ENCODE peak calls at places on chromosomes 12 and 14, in six cellular contexts. S is left ventricle myocardium inferior, D is neural progenitor cell, T is psoas muscle, A is mucosa of descending colon, N is PC-3. W is an unnamed sample. For H3K9me3 and H3K4me1, the result is how much of the 10 kb centered on the place peaks cover.

GRCh38 chr12:113278631-113279030 is 56.3 kb downstream of the SLC8B1 start:
- DNase-seq in S (peak), D (no peak), T (no peak), A (peak), N (no peak), W (no peak)

GRCh38 chr14:66606826-66607225 is 98.9 kb downstream of the GPHN start:
- DNase-seq in S (no peak), D (no peak), T (no peak), A (no peak), N (no peak), W (no peak)

GRCh38 chr12:39866135-39866534 is 239.7 kb downstream of the SLC2A13 start:
- DNase-seq in S (no peak), D (no peak), T (no peak), A (no peak), N (no peak), W (no peak)

GRCh38 chr12:76519538-76519937 is 40.0 kb downstream of the OSBPL8 start:
- DNase-seq in S (no peak), D (no peak), T (no peak), A (no peak), N (peak), W (no peak)

GRCh38 chr12:101695698-101696097 is 1.7 kb upstream of the CHPT1 start:
- DNase-seq in S (no peak), D (no peak), T (no peak), A (no peak), N (peak), W (no peak)

GRCh38 chr14:67263499-67264149 is 22.4 kb downstream of the PALS1 start:
- DNase-seq in S (no peak), D (no peak), T (no peak), A (no peak), N (no peak), W (no peak)

GRCh38 chr12:75722714-75723200 is 211.3 kb upstream of the KRR1 start:
- DNase-seq in S (no peak), D (no peak), T (peak), A (no peak), N (peak), W (peak)

GRCh38 chr14:87097021-87097420 is 896.0 kb downstream of the GALC start:
- DNase-seq in S (no peak), D (no peak), T (no peak), A (no peak), N (no peak), W (no peak)

GRCh38 chr12:131642771-131643170 is 68.1 kb upstream of the SFSWAP start:
- DNase-seq in S (no peak), D (no peak), T (no peak), A (no peak), N (no peak), W (no peak)

GRCh38 chr14:32300146-32300545 is 29.0 kb upstream of the AKAP6 start:
- DNase-seq in S (no peak), D (peak), T (no peak), A (no peak), N (no peak), W (no peak)

GRCh38 chr12:105109465-105110212 is 2.1 kb downstream of the WASHC4 start:
- DNase-seq in S (no peak), D (no peak), T (no peak), A (no peak), N (peak), W (no peak)

GRCh38 chr12:125280482-125281377 is 215.5 kb downstream of the AACS start:
- DNase-seq in S (no peak), D (peak), T (no peak), A (no peak), N (no peak), W (no peak)

GRCh38 chr14:92460541-92460915 is 53.1 kb upstream of the RIN3 start:
- DNase-seq in S (no peak), D (no peak), T (no peak), A (peak), N (no peak), W (no peak)

GRCh38 chr12:40622246-40622838 is 69.9 kb upstream of the CNTN1 start:
- DNase-seq in S (no peak), D (peak), T (peak), A (peak), N (peak), W (no peak)

GRCh38 chr14:78319826-78320635 is 149.9 kb downstream of the NRXN3 start:
- DNase-seq in S (no peak), D (peak), T (no peak), A (no peak), N (no peak), W (no peak)

GRCh38 chr14:53655080-53655785 is 301.4 kb downstream of the BMP4 start:
- DNase-seq in S (no peak), D (no peak), T (no peak), A (no peak), N (no peak), W (no peak)

GRCh38 chr12:111503116-111503515 is 96.0 kb downstream of the ATXN2 start:
- DNase-seq in S (no peak), D (no peak), T (no peak), A (no peak), N (no peak), W (no peak)

GRCh38 chr12:1505576-1505975 is 88.8 kb downstream of the FBXL14 start:
- DNase-seq in S (no peak), D (no peak), T (no peak), A (no peak), N (no peak), W (no peak)

GRCh38 chr14:65849558-65849957 is 437.0 kb downstream of the FUT8 start:
- DNase-seq in S (no peak), D (peak), T (no peak), A (no peak), N (no peak), W (no peak)

GRCh38 chr14:74611672-74612345 is at the start of gene LTBP2:
- DNase-seq in S (no peak), D (peak), T (no peak), A (no peak), N (peak), W (no peak)

GRCh38 chr12:127230843-127231260 is 1036.1 kb upstream of the TMEM132C start:
- DNase-seq in S (no peak), D (no peak), T (peak), A (no peak), N (peak), W (no peak)

GRCh38 chr14:68619805-68620574 is 172.9 kb downstream of the ZFP36L1 start:
- DNase-seq in S (peak), D (no peak), T (peak), A (no peak), N (peak), W (peak)

GRCh38 chr14:23008836-23009235 is 1.1 kb downstream of the C14orf93 start:
- DNase-seq in S (no peak), D (no peak), T (no peak), A (no peak), N (peak), W (no peak)

DNA sequence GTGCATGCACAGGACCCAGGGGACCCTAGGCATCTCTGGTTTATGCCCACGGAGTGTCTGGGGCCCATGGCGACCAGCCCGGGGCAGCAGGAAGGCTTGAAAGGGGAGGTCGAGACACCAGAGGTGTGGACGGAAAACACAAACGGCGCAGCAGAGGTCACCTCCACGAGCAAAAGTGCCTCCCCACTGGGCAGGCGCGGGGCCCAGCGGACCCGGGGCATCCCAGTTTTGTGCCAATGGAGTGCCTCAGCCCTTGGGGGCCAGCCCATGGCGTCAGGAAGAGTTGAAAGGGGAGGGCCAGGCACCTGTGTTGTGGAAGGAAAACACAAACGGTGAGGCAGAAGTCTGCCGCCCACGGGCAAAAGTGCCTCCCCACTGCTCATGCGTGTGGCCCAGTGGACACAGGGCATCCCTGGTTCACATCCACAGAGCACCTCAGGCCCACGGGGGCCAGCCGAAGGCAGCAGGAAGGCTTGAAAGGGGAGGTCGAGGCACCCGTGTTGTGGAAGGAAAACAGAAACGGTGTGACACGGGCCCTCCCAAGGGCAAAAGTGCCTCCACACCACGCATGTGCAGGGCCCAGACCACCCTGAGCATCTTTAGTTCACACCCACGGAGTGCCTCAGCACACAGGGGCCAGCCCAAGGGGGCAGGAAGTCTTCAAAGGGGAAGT is 378.8 kb downstream of the ALG10 start:
- DNase-seq in S (peak), D (no peak), T (peak), A (peak), N (no peak), W (peak)
- H3K9me3 ChIP-seq in S (half or more), D (under half), T (under half), A (half or more), N (under half), W (under half)

DNA sequence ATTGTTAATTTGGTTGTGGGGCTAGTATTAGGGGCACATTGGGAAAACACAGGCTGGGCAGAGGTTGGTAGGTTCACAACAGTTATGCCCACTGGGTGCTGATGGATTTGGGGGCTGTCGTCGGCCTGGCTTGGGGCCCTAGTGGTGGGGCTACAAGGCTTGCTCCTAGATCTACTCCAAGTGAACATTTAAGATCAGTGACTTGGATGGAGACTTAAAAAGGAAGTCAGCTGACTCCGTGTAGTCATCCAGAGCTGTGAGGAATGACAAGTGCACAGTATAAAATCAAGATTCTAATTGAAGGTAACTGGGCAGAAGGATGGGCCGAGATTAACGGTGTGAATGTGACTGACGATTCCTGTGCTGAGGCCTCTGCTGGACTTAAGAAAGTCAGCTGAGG is 12.8 kb upstream of the NR4A1 start:
- DNase-seq in S (no peak), D (no peak), T (no peak), A (no peak), N (no peak), W (no peak)
- H3K4me3 ChIP-seq in S (peak), D (peak), T (peak), A (no peak), N (peak), W (no peak)

DNA sequence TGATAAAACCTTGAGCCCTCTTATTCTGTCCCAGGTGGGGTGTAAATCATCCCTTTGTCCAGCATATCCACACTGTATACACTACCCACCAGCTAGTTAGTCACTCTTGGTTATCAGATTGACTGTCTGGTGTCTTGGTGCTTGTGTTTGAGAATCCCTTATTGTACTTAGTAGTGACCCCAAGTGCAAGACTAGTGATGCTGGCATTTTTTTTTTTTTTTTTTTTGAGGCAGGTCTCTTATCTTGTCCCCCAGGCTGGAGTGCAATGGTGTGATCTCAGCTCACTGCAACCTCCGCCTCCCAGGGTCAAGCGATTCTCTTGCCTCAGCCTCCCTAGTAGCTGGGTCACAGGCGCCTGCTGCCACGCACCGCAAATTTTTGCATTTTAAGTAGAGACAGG is 5.8 kb downstream of the VRK1 start:
- DNase-seq in S (no peak), D (no peak), T (no peak), A (no peak), N (no peak), W (no peak)
- H3K4me1 ChIP-seq in S (under half), D (under half), T (under half), A (under half), N (under half), W (under half)

GRCh38 chr14:72500234-72500838 is 393.6 kb downstream of the DPF3 start:
- DNase-seq in S (no peak), D (no peak), T (no peak), A (no peak), N (peak), W (no peak)
- H3K9me3 ChIP-seq in S (under half), D (under half), T (under half), A (under half), N (under half), W (under half)

DNA sequence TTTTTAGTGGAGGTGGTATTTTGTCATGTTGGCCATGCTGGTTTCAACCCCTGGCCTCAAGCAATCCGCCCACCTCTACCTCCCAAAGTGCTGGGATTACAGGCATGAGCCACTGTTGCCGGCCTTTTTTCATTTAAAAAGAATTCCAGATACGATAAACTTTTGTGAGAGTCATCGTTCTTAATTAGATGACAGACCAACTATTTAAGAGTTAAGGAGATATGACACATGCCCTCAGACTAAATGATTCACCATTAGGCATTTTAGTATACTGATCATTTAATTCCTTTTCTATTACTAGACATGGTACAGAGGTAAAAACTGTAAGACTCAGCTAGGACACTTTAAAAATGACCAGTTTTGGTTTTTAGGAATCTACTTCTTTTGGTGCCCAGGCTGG is 2.4 kb downstream of the ANKRD13A start:
- DNase-seq in S (no peak), D (no peak), T (no peak), A (no peak), N (peak), W (no peak)
- H3K4me3 ChIP-seq in S (no peak), D (no peak), T (no peak), A (no peak), N (peak), W (no peak)

GRCh38 chr12:16833376-16833775 is 227.4 kb upstream of the LMO3 start:
- DNase-seq in S (no peak), D (no peak), T (no peak), A (no peak), N (no peak), W (no peak)

DNA sequence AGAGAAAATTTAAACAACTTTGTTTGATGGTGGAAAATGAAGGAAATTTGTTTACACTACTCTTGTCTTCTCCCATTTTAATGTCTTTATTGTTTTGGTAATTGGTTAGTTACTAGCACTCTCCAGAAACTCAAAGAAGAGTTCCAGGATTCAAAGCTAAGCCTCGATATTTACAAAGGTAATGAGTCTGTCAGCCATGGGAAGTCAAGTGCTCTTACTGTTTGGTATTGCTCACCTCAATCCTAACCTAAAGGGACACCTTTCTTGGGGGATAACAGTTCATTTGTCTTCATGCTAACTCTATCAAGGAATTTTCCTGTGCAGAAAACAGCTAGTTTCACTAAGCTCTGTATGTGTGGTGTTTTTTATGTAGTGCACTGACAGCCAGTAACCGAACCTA is 222.9 kb upstream of the LMO3 start:
- DNase-seq in S (no peak), D (no peak), T (no peak), A (no peak), N (no peak), W (no peak)
- H3K4me1 ChIP-seq in S (under half), D (under half), T (under half), A (under half), N (under half), W (under half)